ENCODE peak calls at places on chromosomes 4 and X, in nine cellular contexts. A is MG63; O is T1000; Z is upper lobe of right lung; J is activated gamma-delta T cell treated with anti-CD3 and anti-CD28 coated beads, Interleukin-2, amount 50 U/mL, for 16 hours; R is posterior cingulate gyrus; H is CD4-positive, CD25-positive, alpha-beta regulatory T cell; B is GM23248; G is stimulated activated CD4-positive, alpha-beta T cell treated with anti-CD3 and anti-CD28 coated beads, Interleukin-2, amount 100 ng/mL, for 48 hours. U is an unnamed sample.

GRCh38 chrX:131812847-131813825 is 210.0 kb upstream of the STK26 start:
- DNase-seq in G (peak; percentile 35), Z (no peak), H (peak; percentile 55), O (no peak), R (no peak), A (no peak), B (peak; percentile 18), J (peak; percentile 75), U (peak; percentile 66)

GRCh38 chr4:94765653-94766052 is 7.9 kb downstream of the BMPR1B start:
- DNase-seq in H (no peak), R (no peak), B (no peak), Z (no peak), O (no peak), J (no peak), G (no peak), A (no peak), U (no peak)

GRCh38 chrX:110315541-110315940 is 2.3 kb downstream of the AMMECR1 start:
- DNase-seq in J (no peak), O (no peak), B (peak; percentile 37), G (no peak), H (no peak), R (no peak), A (no peak), Z (no peak), U (no peak)

GRCh38 chr4:138062929-138063328 is 179.2 kb downstream of the SLC7A11 start:
- DNase-seq in A (no peak), H (no peak), G (no peak), J (no peak), Z (no peak), B (peak; percentile 67), O (no peak), R (no peak), U (no peak)

GRCh38 chr4:107624024-107624423 is 96.0 kb downstream of the PAPSS1 start:
- DNase-seq in H (no peak), A (no peak), B (no peak), G (no peak), R (no peak), Z (no peak), J (no peak), O (no peak), U (no peak)

GRCh38 chr4:8050555-8051206 is 107.9 kb downstream of the ABLIM2 start:
- DNase-seq in G (no peak), A (no peak), O (no peak), Z (peak; percentile 87), B (peak; percentile 21), J (no peak), H (no peak), R (peak; percentile 68), U (no peak)

GRCh38 chr4:174173360-174173759 is 110.1 kb downstream of the FBXO8 start:
- DNase-seq in J (no peak), A (no peak), B (no peak), Z (no peak), G (no peak), R (no peak), H (no peak), O (no peak), U (no peak)

GRCh38 chr4:23897564-23898109 is 7.8 kb upstream of the PPARGC1A start:
- DNase-seq in J (no peak), B (no peak), A (no peak), H (no peak), R (no peak), G (no peak), Z (no peak), O (no peak), U (no peak)

GRCh38 chrX:95058815-95059214 is 1384.8 kb downstream of the FAM133A start:
- DNase-seq in J (no peak), A (peak; percentile 3), Z (no peak), G (no peak), O (no peak), B (peak; percentile 77), H (no peak), R (no peak), U (no peak)

GRCh38 chrX:18390941-18391538 is 34.4 kb upstream of the CDKL5 start:
- DNase-seq in R (peak; percentile 39), J (peak; percentile 62), H (peak; percentile 54), O (peak; percentile 0), G (peak; percentile 59), A (no peak), Z (peak; percentile 65), B (peak; percentile 60), U (peak; percentile 21)

GRCh38 chr4:151324124-151324448 is 1.3 kb downstream of the SH3D19 start:
- DNase-seq in B (no peak), A (no peak), O (no peak), G (no peak), J (no peak), R (no peak), H (no peak), Z (no peak), U (no peak)